ENCODE peak calls at places on chromosomes 3 and 15, in four cellular contexts. One of them, this sample, is unnamed.

GRCh38 chr15:50109086-50109987 is 9.7 kb downstream of the ATP8B4 start:
- DNase-seq in BJ: no peak
- DNase-seq in stomach: no peak
- DNase-seq in gastrocnemius medialis: no peak
- DNase-seq in this sample: peak

GRCh38 chr3:119582178-119582577 is 2.9 kb downstream of the ADPRH start:
- DNase-seq in BJ: no peak
- DNase-seq in stomach: no peak
- DNase-seq in gastrocnemius medialis: no peak
- DNase-seq in this sample: no peak

GRCh38 chr3:134652409-134652831 is 1.6 kb upstream of the KY start:
- DNase-seq in gastrocnemius medialis: no peak
- DNase-seq in BJ: no peak
- DNase-seq in stomach: peak
- DNase-seq in this sample: no peak

GRCh38 chr3:47781326-47781684 is 388 bp downstream of the SMARCC1 start:
- DNase-seq in stomach: peak
- DNase-seq in BJ: no peak
- DNase-seq in gastrocnemius medialis: no peak
- DNase-seq in this sample: no peak

GRCh38 chr3:147654827-147655226 is 245.7 kb downstream of the ZIC1 start:
- DNase-seq in stomach: no peak
- DNase-seq in gastrocnemius medialis: no peak
- DNase-seq in BJ: no peak
- DNase-seq in this sample: no peak

GRCh38 chr3:195847061-195847950 is 35.6 kb upstream of the MUC4 start:
- DNase-seq in stomach: peak
- DNase-seq in gastrocnemius medialis: no peak
- DNase-seq in BJ: no peak
- DNase-seq in this sample: no peak

GRCh38 chr15:66747223-66747622 is 45.2 kb downstream of the SMAD6 start:
- DNase-seq in gastrocnemius medialis: no peak
- DNase-seq in stomach: no peak
- DNase-seq in BJ: no peak
- DNase-seq in this sample: no peak

GRCh38 chr15:55970286-55970685 is 23.1 kb downstream of the NEDD4 start:
- DNase-seq in stomach: no peak
- DNase-seq in gastrocnemius medialis: no peak
- DNase-seq in BJ: no peak
- DNase-seq in this sample: no peak

GRCh38 chr3:125002414-125002811 is 53.4 kb downstream of the HEG1 start:
- DNase-seq in BJ: no peak
- DNase-seq in gastrocnemius medialis: no peak
- DNase-seq in stomach: no peak
- DNase-seq in this sample: no peak

GRCh38 chr3:129518581-129518980 is 9.9 kb upstream of the RHO start:
- DNase-seq in gastrocnemius medialis: no peak
- DNase-seq in stomach: no peak
- DNase-seq in BJ: no peak
- DNase-seq in this sample: no peak

GRCh38 chr3:13282528-13282985 is 137.6 kb downstream of the NUP210 start:
- DNase-seq in stomach: no peak
- DNase-seq in BJ: no peak
- DNase-seq in gastrocnemius medialis: no peak
- DNase-seq in this sample: no peak

DNA sequence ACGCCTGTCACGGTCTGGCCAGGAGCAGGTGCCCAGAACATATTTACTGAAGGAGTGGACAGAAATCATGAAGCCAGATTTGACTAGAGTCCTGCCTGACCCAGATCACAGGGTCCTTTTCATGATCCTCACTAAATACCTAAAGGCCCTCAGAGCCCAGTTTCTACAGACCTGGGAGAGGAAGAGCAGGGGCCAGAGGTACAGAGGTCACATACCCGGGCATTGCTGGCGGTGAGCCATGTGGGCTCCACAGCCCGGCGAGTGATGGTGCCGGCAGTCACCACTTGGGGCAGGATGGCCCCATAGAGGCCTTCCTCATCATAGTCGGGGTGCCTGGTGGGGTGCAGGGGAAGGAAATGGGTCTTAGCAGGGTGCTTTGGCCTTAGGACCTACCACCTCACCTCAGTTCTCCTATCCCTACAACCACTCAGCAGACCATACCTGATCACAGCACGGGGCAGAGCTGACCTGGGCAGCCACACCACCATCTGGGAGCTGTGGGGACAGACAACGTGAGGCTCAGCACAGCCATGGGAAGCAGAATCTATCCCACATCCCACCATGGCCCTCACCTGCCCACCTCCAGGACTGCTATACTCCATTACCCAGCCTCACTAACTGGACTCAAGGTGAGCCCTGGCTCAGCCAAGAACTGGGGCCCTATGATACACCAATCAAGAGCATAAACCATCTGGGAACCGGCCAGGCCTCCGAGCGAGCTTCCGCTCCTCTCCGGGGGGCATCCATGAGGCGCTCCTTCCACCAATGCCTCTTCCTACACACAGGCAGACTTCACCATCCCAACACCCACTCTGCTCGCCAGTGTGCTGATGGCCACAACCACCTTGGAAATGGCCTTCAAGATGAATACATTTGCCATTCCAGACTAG is 12.9 kb downstream of the POLG start:
- DNase-seq in gastrocnemius medialis: no peak
- DNase-seq in stomach: peak
- DNase-seq in BJ: no peak
- DNase-seq in this sample: no peak
- TF ChIP-seq CTCF in gastrocnemius medialis: no peak
- TF ChIP-seq CTCF in stomach: no peak
- TF ChIP-seq CTCF in BJ: peak
- TF ChIP-seq CTCF in this sample: no peak

GRCh38 chr3:15882577-15882976 is 84.8 kb upstream of the ANKRD28 start:
- DNase-seq in gastrocnemius medialis: no peak
- DNase-seq in BJ: no peak
- DNase-seq in stomach: no peak
- DNase-seq in this sample: no peak
- H3K4me3 ChIP-seq in gastrocnemius medialis: no peak
- H3K4me3 ChIP-seq in BJ: no peak
- H3K4me3 ChIP-seq in stomach: no peak
- H3K4me3 ChIP-seq in this sample: no peak

DNA sequence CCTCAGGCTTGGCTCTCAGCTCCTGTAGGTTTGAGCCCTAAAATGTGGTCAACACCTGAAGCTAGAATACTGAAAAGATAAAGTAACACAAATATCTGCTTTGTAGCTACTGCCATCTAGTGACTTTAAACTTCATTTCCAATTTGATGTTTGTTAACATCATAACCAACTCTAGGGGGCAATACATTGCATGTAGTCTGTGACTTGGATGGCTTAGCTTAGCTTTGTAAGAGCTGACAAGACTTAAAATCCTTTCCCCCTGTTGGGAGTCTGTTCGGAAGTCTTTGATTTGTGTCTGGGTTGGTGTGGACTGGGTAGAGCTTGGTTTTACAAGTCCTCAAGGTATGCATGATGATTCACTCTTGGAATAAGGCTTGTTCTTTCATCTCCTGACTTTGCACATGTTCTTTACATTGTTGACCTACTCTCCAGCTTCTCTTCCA is 51.7 kb downstream of the SCN11A start:
- DNase-seq in stomach: no peak
- DNase-seq in gastrocnemius medialis: no peak
- DNase-seq in BJ: peak
- DNase-seq in this sample: peak
- TF ChIP-seq CTCF in stomach: peak
- TF ChIP-seq CTCF in gastrocnemius medialis: peak
- TF ChIP-seq CTCF in BJ: peak
- TF ChIP-seq CTCF in this sample: peak

GRCh38 chr3:122774564-122774963 is 19.1 kb downstream of the HSPBAP1 start:
- DNase-seq in stomach: no peak
- DNase-seq in BJ: no peak
- DNase-seq in gastrocnemius medialis: no peak
- DNase-seq in this sample: no peak
- H3K4me3 ChIP-seq in stomach: no peak
- H3K4me3 ChIP-seq in BJ: no peak
- H3K4me3 ChIP-seq in gastrocnemius medialis: no peak
- H3K4me3 ChIP-seq in this sample: no peak

GRCh38 chr15:51226813-51227212 is 111.6 kb downstream of the CYP19A1 start:
- DNase-seq in BJ: no peak
- DNase-seq in stomach: no peak
- DNase-seq in gastrocnemius medialis: no peak
- DNase-seq in this sample: no peak
- TF ChIP-seq CTCF in BJ: no peak
- TF ChIP-seq CTCF in stomach: no peak
- TF ChIP-seq CTCF in gastrocnemius medialis: no peak
- TF ChIP-seq CTCF in this sample: no peak

This sample was measured in AG04449.